ENCODE peak calls at places on chromosomes 6 and 20, in five cellular contexts. One of them, this sample, is unnamed.

GRCh38 chr20:9807176-9807575 is 31.7 kb downstream of the PAK5 start:
- DNase-seq in H1: no peak
- DNase-seq in mesenchymal stem cell: no peak
- DNase-seq in neuronal stem cell: no peak
- DNase-seq in H9: no peak
- DNase-seq in this sample: no peak

GRCh38 chr6:97294451-97294850 is 11.4 kb upstream of the MMS22L start:
- DNase-seq in H1: no peak
- DNase-seq in mesenchymal stem cell: no peak
- DNase-seq in neuronal stem cell: no peak
- DNase-seq in H9: no peak
- DNase-seq in this sample: no peak

GRCh38 chr6:34227656-34228421 is 8.8 kb upstream of the HMGA1 start:
- DNase-seq in H1: no peak
- DNase-seq in mesenchymal stem cell: no peak
- DNase-seq in neuronal stem cell: no peak
- DNase-seq in H9: peak
- DNase-seq in this sample: no peak

GRCh38 chr20:23152308-23152892 is 66.3 kb upstream of the CD93 start:
- DNase-seq in H1: no peak
- DNase-seq in mesenchymal stem cell: peak
- DNase-seq in neuronal stem cell: no peak
- DNase-seq in H9: peak
- DNase-seq in this sample: peak

GRCh38 chr6:3813150-3813780 is 35.9 kb upstream of the FAM50B start:
- DNase-seq in H1: no peak
- DNase-seq in mesenchymal stem cell: peak
- DNase-seq in neuronal stem cell: no peak
- DNase-seq in H9: no peak
- DNase-seq in this sample: peak

GRCh38 chr20:61664741-61665320 is 400.9 kb downstream of the TAF4 start:
- DNase-seq in H1: no peak
- DNase-seq in mesenchymal stem cell: no peak
- DNase-seq in neuronal stem cell: no peak
- DNase-seq in H9: no peak
- DNase-seq in this sample: no peak

GRCh38 chr6:70651326-70651905 is 16.3 kb upstream of the SMAP1 start:
- DNase-seq in H1: no peak
- DNase-seq in mesenchymal stem cell: no peak
- DNase-seq in neuronal stem cell: no peak
- DNase-seq in H9: no peak
- DNase-seq in this sample: no peak

GRCh38 chr6:110181131-110182027 is 1.2 kb downstream of the CDC40 start:
- DNase-seq in H1: no peak
- DNase-seq in mesenchymal stem cell: peak
- DNase-seq in neuronal stem cell: no peak
- DNase-seq in H9: no peak
- DNase-seq in this sample: no peak

GRCh38 chr20:21503345-21503744 is 10.5 kb downstream of the NKX2-2 start:
- DNase-seq in H1: no peak
- DNase-seq in mesenchymal stem cell: no peak
- DNase-seq in neuronal stem cell: no peak
- DNase-seq in H9: no peak
- DNase-seq in this sample: no peak

GRCh38 chr6:147986891-147987290 is 355.7 kb upstream of the SASH1 start:
- DNase-seq in H1: no peak
- DNase-seq in mesenchymal stem cell: peak
- DNase-seq in neuronal stem cell: no peak
- DNase-seq in H9: no peak
- DNase-seq in this sample: no peak

GRCh38 chr6:125120054-125120590 is 33.5 kb upstream of the TPD52L1 start:
- DNase-seq in H1: no peak
- DNase-seq in mesenchymal stem cell: no peak
- DNase-seq in neuronal stem cell: no peak
- DNase-seq in H9: no peak
- DNase-seq in this sample: no peak

GRCh38 chr20:10249048-10249770 is 30.6 kb downstream of the SNAP25 start:
- DNase-seq in H1: no peak
- DNase-seq in mesenchymal stem cell: no peak
- DNase-seq in neuronal stem cell: no peak
- DNase-seq in H9: peak
- DNase-seq in this sample: no peak

GRCh38 chr6:13453771-13454251 is 33.6 kb downstream of the GFOD1 start:
- DNase-seq in H1: no peak
- DNase-seq in mesenchymal stem cell: no peak
- DNase-seq in neuronal stem cell: no peak
- DNase-seq in H9: no peak
- DNase-seq in this sample: no peak

GRCh38 chr20:23085415-23086055 is 589 bp downstream of the CD93 start:
- DNase-seq in H1: no peak
- DNase-seq in mesenchymal stem cell: no peak
- DNase-seq in neuronal stem cell: no peak
- DNase-seq in H9: no peak
- DNase-seq in this sample: no peak

GRCh38 chr6:46451343-46451742 is 39.9 kb downstream of the RCAN2 start:
- DNase-seq in H1: no peak
- DNase-seq in mesenchymal stem cell: peak
- DNase-seq in neuronal stem cell: no peak
- DNase-seq in H9: no peak
- DNase-seq in this sample: no peak

GRCh38 chr6:170108456-170108855 is 182.4 kb downstream of the DLL1 start:
- DNase-seq in H1: no peak
- DNase-seq in mesenchymal stem cell: no peak
- DNase-seq in neuronal stem cell: no peak
- DNase-seq in H9: peak
- DNase-seq in this sample: no peak

GRCh38 chr6:108850669-108851467 is 2.6 kb downstream of the ARMC2 start:
- DNase-seq in H1: no peak
- DNase-seq in mesenchymal stem cell: no peak
- DNase-seq in neuronal stem cell: no peak
- DNase-seq in H9: no peak
- DNase-seq in this sample: peak

GRCh38 chr20:46701057-46701456 is 8.4 kb upstream of the SLC2A10 start:
- DNase-seq in H1: no peak
- DNase-seq in mesenchymal stem cell: no peak
- DNase-seq in neuronal stem cell: no peak
- DNase-seq in H9: no peak
- DNase-seq in this sample: no peak

GRCh38 chr6:142947702-142948480 is 2.9 kb upstream of the HIVEP2 start:
- DNase-seq in H1: no peak
- DNase-seq in mesenchymal stem cell: no peak
- DNase-seq in neuronal stem cell: no peak
- DNase-seq in H9: no peak
- DNase-seq in this sample: no peak

GRCh38 chr6:136468711-136469110 is 81.5 kb downstream of the MAP7 start:
- DNase-seq in H1: no peak
- DNase-seq in mesenchymal stem cell: no peak
- DNase-seq in neuronal stem cell: no peak
- DNase-seq in H9: no peak
- DNase-seq in this sample: no peak

GRCh38 chr6:151689499-151690201 is 117.8 kb upstream of the ESR1 start:
- DNase-seq in H1: no peak
- DNase-seq in mesenchymal stem cell: no peak
- DNase-seq in neuronal stem cell: no peak
- DNase-seq in H9: no peak
- DNase-seq in this sample: no peak

GRCh38 chr6:170429457-170429856 is 122.9 kb downstream of the FAM120B start:
- DNase-seq in H1: no peak
- DNase-seq in mesenchymal stem cell: peak
- DNase-seq in neuronal stem cell: no peak
- DNase-seq in H9: no peak
- DNase-seq in this sample: peak

GRCh38 chr6:132684998-132685397 is 26.0 kb upstream of the TAAR1 start:
- DNase-seq in H1: no peak
- DNase-seq in mesenchymal stem cell: no peak
- DNase-seq in neuronal stem cell: no peak
- DNase-seq in H9: no peak
- DNase-seq in this sample: no peak

GRCh38 chr6:151054304-151054703 is 185.5 kb upstream of the AKAP12 start:
- DNase-seq in H1: no peak
- DNase-seq in mesenchymal stem cell: peak
- DNase-seq in neuronal stem cell: no peak
- DNase-seq in H9: no peak
- DNase-seq in this sample: no peak

GRCh38 chr20:20138301-20139064 is 86.2 kb downstream of the CFAP61 start:
- DNase-seq in H1: no peak
- DNase-seq in mesenchymal stem cell: no peak
- DNase-seq in neuronal stem cell: no peak
- DNase-seq in H9: no peak
- DNase-seq in this sample: no peak

GRCh38 chr6:111709615-111710398 is 104.1 kb upstream of the TRAF3IP2 start:
- DNase-seq in H1: no peak
- DNase-seq in mesenchymal stem cell: peak
- DNase-seq in neuronal stem cell: peak
- DNase-seq in H9: peak
- DNase-seq in this sample: peak

GRCh38 chr6:3744211-3744900 is 7.2 kb downstream of the PXDC1 start:
- DNase-seq in H1: no peak
- DNase-seq in mesenchymal stem cell: peak
- DNase-seq in neuronal stem cell: no peak
- DNase-seq in H9: no peak
- DNase-seq in this sample: no peak

GRCh38 chr6:166551797-166552495 is 34.5 kb downstream of the RAMACL start:
- DNase-seq in H1: peak
- DNase-seq in mesenchymal stem cell: no peak
- DNase-seq in neuronal stem cell: no peak
- DNase-seq in H9: peak
- DNase-seq in this sample: no peak

GRCh38 chr6:165019681-165020080 is 289.7 kb downstream of the C6orf118 start:
- DNase-seq in H1: no peak
- DNase-seq in mesenchymal stem cell: no peak
- DNase-seq in neuronal stem cell: no peak
- DNase-seq in H9: no peak
- DNase-seq in this sample: no peak

GRCh38 chr20:10883166-10883565 is 209.4 kb upstream of the JAG1 start:
- DNase-seq in H1: no peak
- DNase-seq in mesenchymal stem cell: no peak
- DNase-seq in neuronal stem cell: no peak
- DNase-seq in H9: no peak
- DNase-seq in this sample: no peak

GRCh38 chr6:4210619-4211419 is 75.4 kb upstream of the ECI2 start:
- DNase-seq in H1: peak
- DNase-seq in mesenchymal stem cell: peak
- DNase-seq in neuronal stem cell: peak
- DNase-seq in H9: peak
- DNase-seq in this sample: peak

GRCh38 chr20:63529861-63530787 is 7.1 kb downstream of the PTK6 start:
- DNase-seq in H1: no peak
- DNase-seq in mesenchymal stem cell: no peak
- DNase-seq in neuronal stem cell: no peak
- DNase-seq in H9: no peak
- DNase-seq in this sample: no peak

GRCh38 chr20:32663704-32664351 is 9.9 kb downstream of the C20orf203 start:
- DNase-seq in H1: no peak
- DNase-seq in mesenchymal stem cell: no peak
- DNase-seq in neuronal stem cell: no peak
- DNase-seq in H9: no peak
- DNase-seq in this sample: no peak

GRCh38 chr6:158801655-158802294 is 17.4 kb downstream of the EZR start:
- DNase-seq in H1: no peak
- DNase-seq in mesenchymal stem cell: no peak
- DNase-seq in neuronal stem cell: no peak
- DNase-seq in H9: no peak
- DNase-seq in this sample: peak

GRCh38 chr6:94272327-94272726 is 853.0 kb upstream of the EPHA7 start:
- DNase-seq in H1: no peak
- DNase-seq in mesenchymal stem cell: no peak
- DNase-seq in neuronal stem cell: no peak
- DNase-seq in H9: no peak
- DNase-seq in this sample: no peak

GRCh38 chr6:94270040-94270689 is 850.8 kb upstream of the EPHA7 start:
- DNase-seq in H1: no peak
- DNase-seq in mesenchymal stem cell: peak
- DNase-seq in neuronal stem cell: no peak
- DNase-seq in H9: no peak
- DNase-seq in this sample: no peak

GRCh38 chr6:94269256-94269655 is 849.9 kb upstream of the EPHA7 start:
- DNase-seq in H1: no peak
- DNase-seq in mesenchymal stem cell: no peak
- DNase-seq in neuronal stem cell: no peak
- DNase-seq in H9: no peak
- DNase-seq in this sample: no peak
- H2BK12ac ChIP-seq in H1: no peak
- H2BK12ac ChIP-seq in mesenchymal stem cell: no peak
- H2BK12ac ChIP-seq in neuronal stem cell: no peak
- H2BK12ac ChIP-seq in H9: no peak
- H2BK12ac ChIP-seq in this sample: no peak

GRCh38 chr6:56624046-56624727 is 18.5 kb downstream of the DST start:
- DNase-seq in H1: no peak
- DNase-seq in mesenchymal stem cell: no peak
- DNase-seq in neuronal stem cell: no peak
- DNase-seq in H9: no peak
- DNase-seq in this sample: no peak
- H4K8ac ChIP-seq in H1: no peak
- H4K8ac ChIP-seq in mesenchymal stem cell: no peak
- H4K8ac ChIP-seq in neuronal stem cell: no peak
- H4K8ac ChIP-seq in H9: no peak
- H4K8ac ChIP-seq in this sample: no peak

GRCh38 chr6:113969888-113970807 is 800 bp downstream of the HDAC2 start:
- DNase-seq in H1: no peak
- DNase-seq in mesenchymal stem cell: peak
- DNase-seq in neuronal stem cell: peak
- DNase-seq in H9: peak
- DNase-seq in this sample: peak
- H3K4ac ChIP-seq in H1: peak
- H3K4ac ChIP-seq in mesenchymal stem cell: peak
- H3K4ac ChIP-seq in neuronal stem cell: no peak
- H3K4ac ChIP-seq in H9: peak
- H3K4ac ChIP-seq in this sample: peak

GRCh38 chr6:30283761-30284160 is 43.0 kb upstream of the TRIM39 start:
- DNase-seq in H1: no peak
- DNase-seq in mesenchymal stem cell: no peak
- DNase-seq in neuronal stem cell: no peak
- DNase-seq in H9: no peak
- DNase-seq in this sample: no peak

GRCh38 chr6:30282522-30282921 is 44.2 kb upstream of the TRIM39 start:
- DNase-seq in H1: no peak
- DNase-seq in mesenchymal stem cell: no peak
- DNase-seq in neuronal stem cell: no peak
- DNase-seq in H9: no peak
- DNase-seq in this sample: no peak

GRCh38 chr6:30287139-30287538 is 39.6 kb upstream of the TRIM39 start:
- DNase-seq in H1: no peak
- DNase-seq in mesenchymal stem cell: no peak
- DNase-seq in neuronal stem cell: no peak
- DNase-seq in H9: no peak
- DNase-seq in this sample: no peak
- H2BK12ac ChIP-seq in H1: no peak
- H2BK12ac ChIP-seq in mesenchymal stem cell: no peak
- H2BK12ac ChIP-seq in neuronal stem cell: no peak
- H2BK12ac ChIP-seq in H9: no peak
- H2BK12ac ChIP-seq in this sample: no peak

DNA sequence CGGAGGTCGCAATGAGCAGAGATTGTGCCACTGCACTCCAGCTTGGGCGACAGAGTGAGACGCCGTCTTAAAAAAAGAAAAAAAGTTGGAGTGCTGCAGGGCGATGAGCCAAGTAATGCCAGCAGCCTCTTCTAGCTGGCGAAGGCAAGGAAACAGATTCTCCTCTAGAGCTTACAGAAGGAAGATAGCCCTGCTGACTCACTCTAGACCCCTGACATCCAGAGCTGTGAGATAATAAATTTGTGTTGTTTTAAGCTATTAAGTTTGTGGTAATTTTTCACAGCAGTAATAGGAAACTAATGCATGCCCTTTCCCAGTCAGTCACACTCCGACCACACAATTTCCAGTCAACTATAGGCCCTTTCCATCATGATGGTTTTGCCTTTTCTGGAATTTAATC is 16.4 kb downstream of the PRSS16 start:
- DNase-seq in H1: no peak
- DNase-seq in mesenchymal stem cell: no peak
- DNase-seq in neuronal stem cell: no peak
- DNase-seq in H9: no peak
- DNase-seq in this sample: no peak
- H4K8ac ChIP-seq in H1: no peak
- H4K8ac ChIP-seq in mesenchymal stem cell: no peak
- H4K8ac ChIP-seq in neuronal stem cell: no peak
- H4K8ac ChIP-seq in H9: no peak
- H4K8ac ChIP-seq in this sample: no peak

This sample was measured in trophoblast cell.